ENCODE peak calls at places on chromosomes 4 and X, in four cellular contexts. One of them, this sample, is unnamed.

GRCh38 chrX:57227691-57228090 is 58.8 kb upstream of the FAAH2 start:
- DNase-seq in HCT116: no peak
- DNase-seq in HepG2: no peak
- DNase-seq in SK-N-SH: no peak
- DNase-seq in this sample: no peak

GRCh38 chr4:104420766-104421165 is 73.9 kb downstream of the CXXC4 start:
- DNase-seq in HepG2: no peak
- DNase-seq in HCT116: no peak
- DNase-seq in SK-N-SH: no peak
- DNase-seq in this sample: no peak

GRCh38 chrX:110665636-110666035 is 130.0 kb downstream of the CHRDL1 start:
- DNase-seq in SK-N-SH: peak; percentile 20
- DNase-seq in HepG2: peak; percentile 7
- DNase-seq in HCT116: no peak
- DNase-seq in this sample: peak; percentile 33

GRCh38 chrX:67684136-67684535 is 140.3 kb downstream of the AR start:
- DNase-seq in SK-N-SH: no peak
- DNase-seq in HepG2: no peak
- DNase-seq in HCT116: no peak
- DNase-seq in this sample: no peak

GRCh38 chrX:155056877-155057792 is 13.8 kb downstream of the CMC4 start:
- DNase-seq in HepG2: peak; percentile 43
- DNase-seq in HCT116: peak; percentile 51
- DNase-seq in SK-N-SH: peak; percentile 69
- DNase-seq in this sample: peak; percentile 82

GRCh38 chr4:71020611-71021010 is 27.2 kb downstream of the DCK start:
- DNase-seq in SK-N-SH: no peak
- DNase-seq in HepG2: no peak
- DNase-seq in HCT116: no peak
- DNase-seq in this sample: no peak

GRCh38 chr4:183658362-183659028 is 490 bp downstream of the RWDD4 start:
- DNase-seq in HepG2: peak; percentile 37
- DNase-seq in HCT116: no peak
- DNase-seq in SK-N-SH: peak; percentile 83
- DNase-seq in this sample: peak; percentile 40

GRCh38 chr4:138869631-138870030 is 145.9 kb upstream of the NOCT start:
- DNase-seq in SK-N-SH: no peak
- DNase-seq in HepG2: no peak
- DNase-seq in HCT116: no peak
- DNase-seq in this sample: no peak

DNA sequence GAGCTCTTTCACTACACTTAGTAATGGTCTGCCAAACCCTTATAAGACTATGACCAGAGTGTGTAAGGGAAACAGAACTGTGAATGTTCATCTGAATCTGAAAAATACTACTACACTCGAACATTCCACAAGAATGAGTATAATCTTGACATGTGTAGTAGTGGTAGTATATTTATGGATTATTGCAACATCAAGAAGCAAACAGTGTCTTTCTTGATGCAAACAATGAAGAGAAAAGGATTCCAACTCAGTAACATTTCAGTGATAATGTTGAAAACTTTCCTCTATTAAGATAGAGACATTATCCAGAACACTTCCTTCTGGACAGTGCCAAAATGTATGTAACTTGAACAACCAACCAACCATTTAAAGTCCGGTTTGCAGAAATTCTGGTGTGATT is 394.7 kb upstream of the CPEB2 start:
- DNase-seq in HepG2: no peak
- DNase-seq in SK-N-SH: no peak
- DNase-seq in HCT116: no peak
- DNase-seq in this sample: no peak
- TF ChIP-seq ELF1 in HepG2: no peak
- TF ChIP-seq ELF1 in SK-N-SH: no peak
- TF ChIP-seq ELF1 in HCT116: no peak
- TF ChIP-seq ELF1 in this sample: no peak

DNA sequence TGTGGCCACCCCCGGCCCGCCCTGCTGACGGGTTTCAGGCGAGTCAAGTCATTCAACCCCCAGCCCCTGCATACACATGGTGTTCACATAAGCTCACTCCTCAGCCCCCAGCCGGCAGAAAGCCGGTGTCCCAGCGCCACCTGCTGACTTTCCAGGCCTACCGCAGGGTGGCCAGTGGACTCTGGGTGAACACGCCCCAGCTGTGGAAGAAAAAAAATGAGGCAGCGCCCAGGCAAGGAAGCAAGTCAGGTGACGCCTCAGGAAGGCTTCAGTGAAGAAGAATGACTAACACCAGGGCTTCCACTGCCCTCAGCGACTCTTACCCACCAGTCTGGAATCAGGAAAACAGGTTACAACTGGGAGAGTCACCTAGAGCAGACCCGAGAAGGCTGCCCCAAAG is 15.8 kb downstream of the BCAP31 start:
- DNase-seq in SK-N-SH: peak; percentile 83
- DNase-seq in HCT116: no peak
- DNase-seq in HepG2: peak; percentile 65
- DNase-seq in this sample: peak; percentile 54
- TF ChIP-seq ELF1 in SK-N-SH: no peak
- TF ChIP-seq ELF1 in HCT116: no peak
- TF ChIP-seq ELF1 in HepG2: no peak
- TF ChIP-seq ELF1 in this sample: no peak

GRCh38 chr4:46819095-46819494 is 90.0 kb downstream of the COX7B2 start:
- DNase-seq in SK-N-SH: no peak
- DNase-seq in HepG2: no peak
- DNase-seq in HCT116: no peak
- DNase-seq in this sample: no peak
- TF ChIP-seq ELF1 in SK-N-SH: no peak
- TF ChIP-seq ELF1 in HepG2: no peak
- TF ChIP-seq ELF1 in HCT116: no peak
- TF ChIP-seq ELF1 in this sample: no peak

DNA sequence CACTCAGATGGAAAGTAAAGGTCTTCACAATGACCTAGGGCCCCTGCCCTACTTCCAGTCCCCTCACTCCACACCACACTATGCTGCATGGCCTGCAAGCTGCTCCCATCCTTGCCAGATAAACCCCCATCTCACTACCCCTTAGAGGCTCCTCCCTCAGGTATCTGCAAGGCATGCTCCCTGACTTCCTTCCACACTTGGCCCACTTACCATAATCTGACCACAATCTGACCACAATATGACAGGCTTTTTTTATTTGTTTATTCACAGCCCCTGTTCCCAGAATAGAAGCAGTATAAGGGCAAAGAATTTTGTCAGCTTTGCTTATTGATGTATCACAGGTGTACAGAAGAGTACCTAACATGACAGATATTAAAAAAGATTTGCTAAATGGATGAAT is 124.7 kb downstream of the CAMK2D start:
- DNase-seq in HepG2: no peak
- DNase-seq in HCT116: no peak
- DNase-seq in SK-N-SH: no peak
- DNase-seq in this sample: peak; percentile 19
- TF ChIP-seq ELF1 in HepG2: no peak
- TF ChIP-seq ELF1 in HCT116: no peak
- TF ChIP-seq ELF1 in SK-N-SH: no peak
- TF ChIP-seq ELF1 in this sample: no peak

DNA sequence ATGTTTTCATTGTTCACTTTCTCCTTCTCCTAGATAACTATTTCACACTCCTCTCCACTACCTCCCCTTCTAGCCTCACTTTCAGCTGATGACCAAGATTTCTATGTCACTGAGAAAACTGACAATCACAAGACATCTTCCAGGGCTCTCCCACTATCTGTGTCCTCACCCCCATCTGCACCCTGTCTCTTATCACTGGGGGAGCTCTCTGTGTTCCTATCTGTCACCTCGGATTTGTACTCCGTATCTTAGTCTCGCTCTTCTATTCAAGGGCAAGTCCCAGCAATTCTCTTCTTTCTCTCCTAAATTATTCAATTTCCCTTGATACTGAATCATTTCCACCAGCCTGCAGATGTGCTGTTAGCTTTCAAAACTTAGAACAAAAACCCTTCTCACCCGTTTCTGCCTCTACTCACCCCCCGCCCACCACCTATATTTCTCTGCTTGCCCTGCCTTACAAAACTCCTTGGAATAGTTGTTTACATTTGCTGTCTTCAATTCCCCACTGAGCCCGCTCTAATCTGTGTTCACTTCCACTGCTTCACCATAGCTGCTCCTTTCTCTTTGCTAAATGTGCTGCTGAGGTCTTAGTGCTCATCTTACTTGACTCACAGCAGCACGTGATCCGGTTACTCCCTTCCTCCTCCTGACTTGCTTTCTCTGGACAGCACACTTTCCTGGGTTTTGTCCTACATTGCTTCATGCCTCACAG is 293.2 kb downstream of the UNC5C start:
- DNase-seq in HepG2: no peak
- DNase-seq in SK-N-SH: no peak
- DNase-seq in HCT116: no peak
- DNase-seq in this sample: peak; percentile 70
- TF ChIP-seq ELF1 in HepG2: no peak
- TF ChIP-seq ELF1 in SK-N-SH: no peak
- TF ChIP-seq ELF1 in HCT116: no peak
- TF ChIP-seq ELF1 in this sample: no peak

DNA sequence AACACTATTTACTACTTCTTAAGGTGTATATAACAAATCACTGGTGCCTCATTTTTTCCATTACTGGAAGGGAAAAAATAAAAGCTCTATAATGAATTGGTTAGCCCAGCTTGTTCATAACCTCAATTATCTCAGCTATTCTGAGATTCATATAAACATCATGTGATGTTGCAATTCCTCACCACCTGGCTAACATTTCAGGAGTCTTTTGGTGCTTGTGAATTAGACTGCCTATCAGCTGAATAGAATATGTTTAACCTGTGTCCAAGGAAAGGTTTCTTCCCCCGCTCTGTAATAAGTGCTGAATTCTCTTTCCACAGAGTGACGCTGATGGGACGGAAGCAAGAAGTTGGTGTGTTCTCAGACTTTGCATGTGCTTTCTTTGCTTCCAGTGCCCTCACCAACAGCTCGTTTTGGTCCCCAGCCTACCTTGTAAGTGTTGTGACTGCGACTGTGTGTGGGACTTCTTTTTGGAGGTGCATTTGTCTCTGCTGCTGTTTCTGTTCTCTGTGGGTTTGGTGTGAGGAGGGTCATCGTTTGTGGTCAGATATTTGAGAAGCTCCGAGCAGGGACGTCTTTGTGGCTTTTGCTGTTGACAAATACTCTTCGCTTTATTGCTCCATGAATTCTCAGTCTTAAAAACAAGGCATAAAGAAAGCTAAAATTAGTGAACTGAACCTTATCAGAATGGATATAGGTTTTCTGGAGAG is 61.7 kb downstream of the PPARGC1A start:
- DNase-seq in HepG2: no peak
- DNase-seq in SK-N-SH: no peak
- DNase-seq in HCT116: no peak
- DNase-seq in this sample: no peak
- TF ChIP-seq ELF1 in HepG2: no peak
- TF ChIP-seq ELF1 in SK-N-SH: no peak
- TF ChIP-seq ELF1 in HCT116: no peak
- TF ChIP-seq ELF1 in this sample: no peak

DNA sequence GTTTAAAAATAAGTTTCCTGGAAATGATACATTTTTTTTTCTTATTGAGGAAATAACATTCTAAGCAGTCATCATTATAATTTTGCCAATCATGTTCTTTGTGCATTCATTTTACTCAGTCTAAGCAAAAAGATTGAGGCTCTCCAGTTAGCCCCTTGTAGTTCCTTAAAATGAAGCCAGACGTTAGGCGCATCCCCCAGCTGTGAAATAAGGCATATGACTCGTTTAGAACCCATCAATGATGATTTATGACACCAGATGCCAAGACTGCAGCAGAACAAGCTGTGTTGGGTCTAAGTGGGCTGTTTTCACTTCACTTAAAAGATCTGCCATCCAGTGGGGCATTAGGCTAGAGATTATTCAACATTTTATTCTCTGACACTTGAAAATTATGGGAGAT is 17.0 kb downstream of the PDGFC start:
- DNase-seq in HepG2: no peak
- DNase-seq in HCT116: no peak
- DNase-seq in SK-N-SH: no peak
- DNase-seq in this sample: no peak
- TF ChIP-seq ELF1 in HepG2: no peak
- TF ChIP-seq ELF1 in HCT116: no peak
- TF ChIP-seq ELF1 in SK-N-SH: no peak
- TF ChIP-seq ELF1 in this sample: no peak

GRCh38 chr4:147991543-147992295 is 259.8 kb downstream of the ARHGAP10 start:
- DNase-seq in SK-N-SH: no peak
- DNase-seq in HCT116: no peak
- DNase-seq in HepG2: no peak
- DNase-seq in this sample: no peak

GRCh38 chr4:147994491-147995385 is 262.9 kb downstream of the ARHGAP10 start:
- DNase-seq in HCT116: no peak
- DNase-seq in SK-N-SH: no peak
- DNase-seq in HepG2: no peak
- DNase-seq in this sample: no peak

GRCh38 chr4:147996840-147997239 is 265.0 kb downstream of the ARHGAP10 start:
- DNase-seq in HCT116: no peak
- DNase-seq in SK-N-SH: no peak
- DNase-seq in HepG2: no peak
- DNase-seq in this sample: no peak

GRCh38 chr4:147994076-147994475 is 262.2 kb downstream of the ARHGAP10 start:
- DNase-seq in HepG2: no peak
- DNase-seq in HCT116: no peak
- DNase-seq in SK-N-SH: no peak
- DNase-seq in this sample: no peak
- TF ChIP-seq ELF1 in HepG2: no peak
- TF ChIP-seq ELF1 in HCT116: no peak
- TF ChIP-seq ELF1 in SK-N-SH: no peak
- TF ChIP-seq ELF1 in this sample: no peak